ENCODE peak calls at places on chromosomes 16 and 17, in four cellular contexts. N, G, Y and L are unnamed samples.
A peak's percentile ranks its signal among the peaks of the same experiment; 100 is the strongest.

GRCh38 chr17:77848257-77848656 is 110.2 kb upstream of the TNRC6C start:
- DNase-seq in N (no peak), G (no peak), Y (no peak), L (no peak)

GRCh38 chr16:74271879-74272278 is 24.7 kb upstream of the PSMD7 start:
- DNase-seq in N (no peak), G (peak; percentile 2), Y (peak; percentile 8), L (no peak)

GRCh38 chr17:68378202-68379149 is 78.8 kb downstream of the WIPI1 start:
- DNase-seq in N (peak; percentile 99), G (peak; percentile 94), Y (peak; percentile 96), L (no peak)

GRCh38 chr17:50519141-50519834 is 11.0 kb downstream of the MYCBPAP start:
- DNase-seq in N (no peak), G (no peak), Y (no peak), L (no peak)

GRCh38 chr16:11439790-11440656 is 94.8 kb downstream of the RMI2 start:
- DNase-seq in N (no peak), G (no peak), Y (no peak), L (no peak)

GRCh38 chr17:10077561-10078299 is 120.7 kb downstream of the GAS7 start:
- DNase-seq in N (no peak), G (no peak), Y (no peak), L (no peak)

GRCh38 chr16:59826767-59827166 is 1092.7 kb upstream of the GOT2 start:
- DNase-seq in N (no peak), G (no peak), Y (no peak), L (no peak)

GRCh38 chr16:85659805-85660511 is 28.8 kb downstream of the GINS2 start:
- DNase-seq in N (peak; percentile 73), G (peak; percentile 41), Y (peak; percentile 64), L (peak; percentile 69)

GRCh38 chr17:7750321-7750821 is 32.8 kb downstream of the DNAH2 start:
- DNase-seq in N (no peak), G (peak; percentile 89), Y (peak; percentile 85), L (no peak)

DNA sequence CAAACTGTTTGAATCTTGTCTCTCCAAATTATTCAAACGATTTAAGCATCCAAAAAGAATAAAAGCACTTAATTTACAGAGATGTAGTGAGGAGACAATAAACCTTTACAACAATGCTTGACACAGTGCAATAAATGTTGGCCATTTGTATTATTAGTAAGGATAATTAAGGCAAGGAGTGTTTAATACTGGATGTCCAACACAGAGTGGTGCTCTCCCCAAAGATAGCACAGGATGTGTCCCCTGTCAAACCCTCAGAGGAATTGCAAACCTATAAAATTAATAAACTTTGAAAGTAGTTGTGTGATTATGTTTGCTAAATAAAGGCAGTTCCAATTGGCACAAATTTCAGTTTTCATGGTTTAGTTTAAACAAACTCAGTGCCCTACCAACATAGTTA is 253.0 kb upstream of the AXIN2 start:
- DNase-seq in N (no peak), G (no peak), Y (no peak), L (no peak)
- TF ChIP-seq CTCF in N (no peak), G (no peak), Y (no peak), L (no peak)

DNA sequence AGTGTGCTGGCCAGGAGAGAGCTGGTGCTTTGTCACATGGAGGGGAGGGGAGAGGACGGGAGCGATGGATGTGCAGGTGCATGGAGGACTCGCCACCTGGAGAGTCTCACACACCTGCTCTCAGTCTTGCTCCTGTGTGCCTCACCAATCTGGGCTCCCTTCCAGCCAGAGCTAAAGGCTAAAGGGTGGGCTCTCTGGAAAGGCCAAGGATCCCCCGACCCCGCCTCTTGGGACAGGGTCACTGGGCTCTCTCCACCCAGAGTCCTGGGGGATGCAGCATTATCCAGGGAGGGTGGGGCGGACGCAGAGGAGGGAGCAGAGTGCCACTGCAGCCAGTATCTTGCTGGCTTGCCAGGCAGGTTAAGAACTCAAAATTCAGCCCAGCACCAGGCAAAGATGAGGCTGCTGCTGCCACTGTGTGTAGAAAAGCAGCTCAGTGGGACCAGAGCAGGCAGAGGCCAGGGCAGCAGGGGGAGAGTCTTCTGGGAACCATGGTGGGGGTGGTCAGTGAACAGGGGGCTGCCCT is 5.4 kb upstream of the STAT5B start:
- DNase-seq in N (no peak), G (no peak), Y (no peak), L (no peak)
- H3K27ac ChIP-seq in N (no peak overlapping the region), G (no peak overlapping the region), Y (no peak overlapping the region), L (no peak overlapping the region)

GRCh38 chr17:21190078-21190477 is 23.9 kb downstream of the TMEM11 start:
- DNase-seq in N (no peak), G (no peak), Y (no peak), L (no peak)
- TF ChIP-seq CTCF in N (no peak), G (no peak), Y (no peak), L (no peak)

DNA sequence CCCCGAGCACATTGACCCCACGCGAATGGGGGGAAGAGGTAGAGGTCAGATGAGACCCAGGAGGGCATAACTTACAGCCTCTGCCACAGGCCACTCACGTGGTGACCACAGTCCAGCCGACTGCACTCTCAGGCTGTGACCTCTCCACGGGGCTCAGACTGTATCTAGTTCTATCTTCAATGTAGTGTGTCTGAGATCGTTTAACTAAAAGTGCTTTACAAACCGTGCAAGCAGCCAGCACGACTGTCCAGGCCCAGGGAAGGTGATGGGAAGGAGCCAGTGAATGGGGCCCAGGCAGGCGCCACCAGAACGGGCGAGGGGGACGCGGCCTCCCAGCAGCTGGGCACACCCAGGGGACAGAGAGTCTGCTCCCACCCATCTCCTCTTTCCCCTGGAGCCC is 108.6 kb downstream of the ANKRD11 start:
- DNase-seq in N (no peak), G (no peak), Y (no peak), L (no peak)
- H3K27ac ChIP-seq in N (no peak overlapping the region), G (no peak overlapping the region), Y (peak overlapping the region; percentile 24), L (no peak overlapping the region)

GRCh38 chr17:75270218-75270965 is 639 bp downstream of the MIF4GD start:
- DNase-seq in N (peak; percentile 82), G (peak; percentile 76), Y (peak; percentile 80), L (peak; percentile 84)
- TF ChIP-seq CTCF in N (peak; percentile 8), G (peak; percentile 63), Y (peak; percentile 47), L (peak; percentile 77)

GRCh38 chr17:69625449-69625848 is 211.0 kb downstream of the MAP2K6 start:
- DNase-seq in N (no peak), G (no peak), Y (no peak), L (no peak)
- H3K27ac ChIP-seq in N (no peak overlapping the region), G (no peak overlapping the region), Y (no peak overlapping the region), L (no peak overlapping the region)

GRCh38 chr17:80279895-80280294 is 19.2 kb downstream of the RNF213 start:
- DNase-seq in N (peak; percentile 73), G (peak; percentile 88), Y (peak; percentile 95), L (no peak)
- TF ChIP-seq CTCF in N (no peak), G (peak; percentile 24), Y (peak; percentile 31), L (no peak)

DNA sequence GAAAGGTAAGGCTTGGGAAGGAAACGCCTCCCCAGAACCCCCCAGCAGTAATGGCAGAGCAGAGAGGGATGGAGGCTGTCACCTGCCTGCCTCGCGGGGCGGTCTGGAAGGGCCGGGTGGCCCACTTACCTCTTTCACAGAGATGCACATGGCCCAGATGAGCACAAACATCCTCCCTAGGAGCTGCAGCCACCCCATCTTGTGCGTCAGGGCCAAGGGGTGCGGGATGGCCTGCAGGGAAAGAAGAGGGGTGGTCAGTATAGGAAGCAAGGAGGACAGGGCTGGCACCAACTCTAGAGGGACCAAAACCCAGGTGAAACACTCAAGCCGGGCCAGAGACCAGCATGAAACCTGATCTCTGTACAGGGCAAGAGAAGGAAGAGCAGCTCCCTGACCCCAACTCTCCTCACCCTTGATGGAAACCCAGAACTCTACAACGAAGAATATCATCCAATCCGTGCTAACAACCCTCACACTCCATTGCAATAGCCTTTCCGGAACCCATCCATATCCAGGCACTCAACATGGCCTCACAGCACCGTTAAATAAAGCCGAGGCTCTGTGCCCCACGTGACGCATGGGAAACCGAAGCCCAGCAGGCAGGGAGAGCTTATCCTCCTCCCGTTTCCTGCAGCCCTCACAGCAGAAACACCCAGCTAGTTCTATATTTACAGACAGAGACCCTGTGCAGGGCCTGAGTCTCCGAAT is 29.6 kb downstream of the TRPV3 start:
- DNase-seq in N (no peak), G (no peak), Y (peak; percentile 41), L (no peak)
- H3K27ac ChIP-seq in N (no peak overlapping the region), G (no peak overlapping the region), Y (peak overlapping the region; percentile 30), L (no peak overlapping the region)

DNA sequence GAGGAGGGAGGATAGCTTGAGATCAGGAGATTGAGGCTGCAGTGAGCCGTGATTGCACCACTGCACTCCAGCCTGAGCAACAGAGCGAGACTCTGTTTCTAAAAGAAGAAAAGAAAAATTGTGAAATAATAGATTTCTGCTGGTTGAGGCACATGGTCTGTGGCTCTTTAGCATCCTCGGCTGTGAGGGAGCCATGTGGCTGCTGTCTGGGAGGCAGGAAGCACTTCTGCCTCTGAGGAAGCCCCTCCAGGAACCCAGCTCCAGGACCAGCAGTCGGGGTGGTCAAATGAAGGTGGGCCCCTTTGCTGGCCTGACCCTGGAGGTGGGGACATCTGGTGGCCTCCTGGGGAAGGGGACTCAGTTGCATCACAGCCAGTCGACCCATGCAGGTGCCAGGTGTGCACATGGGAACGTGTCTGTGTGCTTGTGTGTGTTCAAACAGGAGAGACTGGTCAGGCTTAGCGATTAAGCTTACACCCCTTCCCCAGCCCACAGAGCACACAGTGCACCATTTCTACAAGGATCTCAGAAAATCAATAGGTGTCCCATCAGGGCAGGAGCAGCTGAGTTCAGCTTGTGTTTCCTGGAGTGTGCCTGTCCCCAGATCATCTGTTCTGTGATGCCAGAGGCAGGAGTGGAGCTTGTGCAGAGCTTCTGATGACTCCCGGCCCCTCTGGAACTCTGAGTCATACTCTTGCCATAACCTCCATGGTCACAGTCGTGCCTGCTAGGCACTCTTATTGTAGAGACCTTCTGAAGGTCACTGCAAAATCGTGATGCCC is 24.3 kb upstream of the MGAT5B start:
- DNase-seq in N (no peak), G (no peak), Y (peak; percentile 13), L (peak; percentile 92)
- TF ChIP-seq CTCF in N (no peak), G (no peak), Y (no peak), L (peak; percentile 72)